ENCODE peak calls at places on chromosomes 5 and 9, in four cellular contexts. J is A549, I is K562, A is HepG2. B is an unnamed sample.

GRCh38 chr9:126695186-126696090 is 81.7 kb downstream of the LMX1B start:
- DNase-seq in I (no peak), A (no peak), J (no peak), B (peak)

GRCh38 chr5:131228646-131229045 is 35.2 kb upstream of the CDC42SE2 start:
- DNase-seq in J (no peak), I (no peak), A (no peak), B (no peak)

GRCh38 chr9:75087279-75087823 is 604 bp downstream of the NMRK1 start:
- DNase-seq in I (no peak), A (peak), J (peak), B (no peak)

GRCh38 chr5:66516535-66516934 is 79.7 kb upstream of the MAST4 start:
- DNase-seq in J (no peak), I (no peak), A (no peak), B (no peak)

GRCh38 chr5:96747718-96748117 is 60.0 kb downstream of the ERAP1 start:
- DNase-seq in J (no peak), I (no peak), A (no peak), B (no peak)

GRCh38 chr5:671459-672328 is 21.5 kb downstream of the TPPP start:
- DNase-seq in A (peak), I (peak), J (peak), B (peak)

GRCh38 chr5:40288791-40289475 is 390.8 kb upstream of the PTGER4 start:
- DNase-seq in A (no peak), J (no peak), I (no peak), B (peak)

GRCh38 chr5:109580225-109580624 is 109.5 kb upstream of the MAN2A1 start:
- DNase-seq in I (no peak), J (no peak), A (no peak), B (no peak)

GRCh38 chr5:102986074-102986473 is 133.9 kb downstream of the GIN1 start:
- DNase-seq in A (no peak), I (no peak), J (no peak), B (no peak)

DNA sequence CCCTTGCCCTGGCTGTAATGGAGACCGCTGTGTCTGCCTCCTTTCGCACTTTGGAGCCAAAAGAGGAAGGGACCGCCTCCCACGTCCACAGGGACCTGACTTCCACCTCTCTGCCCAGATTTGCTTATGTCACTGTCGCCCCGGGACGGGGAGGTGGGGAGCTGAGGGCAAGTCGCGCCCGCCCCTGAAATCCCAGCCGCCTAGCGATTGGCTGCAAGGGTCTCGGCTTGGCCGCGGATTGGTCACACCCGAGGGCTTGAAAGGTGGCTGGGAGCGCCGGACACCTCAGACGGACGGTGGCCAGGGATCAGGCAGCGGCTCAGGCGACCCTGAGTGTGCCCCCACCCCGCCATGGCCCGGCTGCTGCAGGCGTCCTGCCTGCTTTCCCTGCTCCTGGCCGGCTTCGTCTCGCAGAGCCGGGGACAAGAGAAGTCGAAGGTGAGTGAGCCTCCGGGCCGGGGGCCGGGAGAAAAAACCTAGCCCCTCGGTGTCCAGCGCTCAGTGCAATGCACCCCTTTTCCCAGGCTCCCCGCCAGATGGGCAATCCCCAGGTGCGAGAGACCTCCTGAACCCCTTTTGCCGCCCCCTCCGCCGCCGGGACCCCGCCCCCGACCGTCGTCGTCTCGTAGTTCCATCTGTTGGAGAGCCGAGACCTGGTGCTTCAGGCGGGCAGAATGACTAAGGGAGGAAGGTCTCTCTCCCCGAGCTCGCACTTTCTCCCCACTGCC is at the start of gene GPX3:
- DNase-seq in J (peak), A (peak), I (no peak), B (peak)
- TF ChIP-seq HMGXB4 in J (no peak), A (peak), I (no peak), B (no peak)

DNA sequence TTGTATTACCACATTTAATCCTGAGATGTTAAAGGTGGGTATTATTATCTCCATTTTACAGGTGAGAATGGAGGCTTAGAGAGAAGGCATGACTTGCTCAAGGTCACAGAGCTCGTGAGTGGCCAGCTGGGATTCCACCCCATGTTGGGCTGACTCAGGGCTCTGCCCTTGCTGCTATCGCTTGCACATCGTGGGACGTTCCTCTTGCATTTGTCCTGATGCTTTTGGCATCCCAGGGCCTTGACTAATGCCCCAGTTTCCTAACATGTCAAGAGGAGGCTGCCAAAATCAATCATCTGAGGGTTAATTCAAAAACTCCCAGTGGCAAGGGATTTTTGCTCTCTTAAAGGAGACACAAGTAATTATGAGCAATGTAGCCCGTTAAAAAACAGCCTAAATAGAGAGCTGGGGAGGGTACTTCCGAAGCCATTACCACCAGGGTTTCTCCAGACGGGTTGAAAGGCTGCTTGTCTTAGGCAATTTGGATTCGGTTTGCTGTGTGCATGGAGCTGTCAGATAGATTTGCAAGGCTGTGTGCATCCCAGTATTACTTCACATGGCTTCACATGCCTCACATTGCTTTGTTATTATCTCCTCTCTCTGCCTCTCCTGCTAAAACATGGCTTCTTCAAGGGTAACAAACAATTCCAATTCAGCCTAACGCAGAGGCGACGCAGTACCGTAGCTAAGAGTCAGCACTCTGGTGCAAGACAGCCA is 347.4 kb downstream of the DRD1 start:
- DNase-seq in A (no peak), I (no peak), J (no peak), B (no peak)
- TF ChIP-seq MAX in A (no peak), I (no peak), J (no peak), B (no peak)

GRCh38 chr5:169352901-169353300 is 52.0 kb upstream of the SLIT3 start:
- DNase-seq in A (no peak), J (no peak), I (no peak), B (no peak)

GRCh38 chr5:169350016-169350415 is 49.1 kb upstream of the SLIT3 start:
- DNase-seq in A (no peak), J (peak), I (no peak), B (no peak)

GRCh38 chr5:169347786-169348185 is 46.8 kb upstream of the SLIT3 start:
- DNase-seq in J (no peak), A (no peak), I (no peak), B (no peak)

GRCh38 chr5:169354263-169354662 is 53.3 kb upstream of the SLIT3 start:
- DNase-seq in I (no peak), A (no peak), J (peak), B (no peak)

DNA sequence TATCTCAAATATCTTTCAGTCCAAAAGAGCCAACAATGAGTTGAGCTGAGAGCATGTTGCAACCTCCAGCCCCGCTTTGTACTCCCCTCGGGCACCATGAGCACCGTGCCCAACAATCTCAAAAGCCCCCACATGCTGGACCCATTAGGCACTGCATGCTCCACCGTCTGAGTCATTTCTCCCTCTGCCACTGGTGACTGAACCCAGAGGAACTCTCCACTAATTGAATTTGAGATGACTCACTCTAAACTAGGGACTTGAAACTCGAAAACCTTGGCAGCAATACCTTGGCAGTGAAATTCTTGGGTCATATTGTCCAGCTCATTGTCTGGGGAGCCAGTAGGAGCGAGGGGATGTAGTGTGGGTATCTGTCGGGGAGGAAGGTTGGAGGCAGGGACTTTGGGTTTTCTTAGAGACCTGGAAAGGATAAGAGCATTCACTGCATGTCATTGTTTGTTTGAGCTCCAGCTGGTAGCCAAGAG is 49.9 kb upstream of the SLIT3 start:
- DNase-seq in I (no peak), J (peak), A (no peak), B (no peak)
- TF ChIP-seq HMGXB4 in I (no peak), J (no peak), A (no peak), B (no peak)

GRCh38 chr5:93303291-93303691 is 277.7 kb downstream of the NR2F1-AS1 start:
- DNase-seq in J (no peak), I (no peak), A (no peak), B (no peak)

GRCh38 chr5:93305984-93306383 is 275.0 kb downstream of the NR2F1-AS1 start:
- DNase-seq in I (no peak), A (no peak), J (no peak), B (no peak)

GRCh38 chr5:93302711-93303110 is 278.3 kb downstream of the NR2F1-AS1 start:
- DNase-seq in I (no peak), J (no peak), A (no peak), B (no peak)

GRCh38 chr5:93304851-93305250 is 276.2 kb downstream of the NR2F1-AS1 start:
- DNase-seq in A (no peak), J (no peak), I (no peak), B (no peak)

DNA sequence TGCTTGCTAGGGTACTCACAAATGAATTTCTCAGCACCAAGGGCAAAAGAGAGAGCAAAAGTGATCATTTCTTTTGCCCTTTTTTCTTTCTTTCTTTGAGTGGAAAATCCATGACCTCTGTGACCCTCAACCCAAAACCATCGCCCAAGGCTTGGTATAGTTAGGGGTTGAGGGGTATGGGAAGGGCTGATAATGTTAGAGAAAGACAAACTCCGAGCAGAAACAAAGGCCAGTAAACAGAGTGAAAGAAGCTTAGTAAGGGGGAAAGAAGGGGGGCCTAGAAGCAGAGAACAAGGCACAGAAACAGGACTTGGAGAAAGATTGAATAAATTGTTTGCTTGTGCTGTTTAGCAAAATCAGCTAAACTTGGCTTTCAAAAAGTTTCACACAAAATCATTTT is 276.6 kb downstream of the NR2F1-AS1 start:
- DNase-seq in I (no peak), A (no peak), J (no peak), B (no peak)
- TF ChIP-seq MAX in I (no peak), A (no peak), J (no peak), B (no peak)

GRCh38 chr5:180154821-180155220 is 54.2 kb downstream of the RASGEF1C start:
- DNase-seq in A (no peak), J (no peak), I (no peak), B (no peak)
- TF ChIP-seq HMGXB4 in A (no peak), J (no peak), I (no peak), B (no peak)

GRCh38 chr5:16946725-16947124 is 10.6 kb upstream of the MYO10 start:
- DNase-seq in A (no peak), J (no peak), I (no peak), B (no peak)

GRCh38 chr5:16945163-16945562 is 9.1 kb upstream of the MYO10 start:
- DNase-seq in J (no peak), A (no peak), I (no peak), B (no peak)

DNA sequence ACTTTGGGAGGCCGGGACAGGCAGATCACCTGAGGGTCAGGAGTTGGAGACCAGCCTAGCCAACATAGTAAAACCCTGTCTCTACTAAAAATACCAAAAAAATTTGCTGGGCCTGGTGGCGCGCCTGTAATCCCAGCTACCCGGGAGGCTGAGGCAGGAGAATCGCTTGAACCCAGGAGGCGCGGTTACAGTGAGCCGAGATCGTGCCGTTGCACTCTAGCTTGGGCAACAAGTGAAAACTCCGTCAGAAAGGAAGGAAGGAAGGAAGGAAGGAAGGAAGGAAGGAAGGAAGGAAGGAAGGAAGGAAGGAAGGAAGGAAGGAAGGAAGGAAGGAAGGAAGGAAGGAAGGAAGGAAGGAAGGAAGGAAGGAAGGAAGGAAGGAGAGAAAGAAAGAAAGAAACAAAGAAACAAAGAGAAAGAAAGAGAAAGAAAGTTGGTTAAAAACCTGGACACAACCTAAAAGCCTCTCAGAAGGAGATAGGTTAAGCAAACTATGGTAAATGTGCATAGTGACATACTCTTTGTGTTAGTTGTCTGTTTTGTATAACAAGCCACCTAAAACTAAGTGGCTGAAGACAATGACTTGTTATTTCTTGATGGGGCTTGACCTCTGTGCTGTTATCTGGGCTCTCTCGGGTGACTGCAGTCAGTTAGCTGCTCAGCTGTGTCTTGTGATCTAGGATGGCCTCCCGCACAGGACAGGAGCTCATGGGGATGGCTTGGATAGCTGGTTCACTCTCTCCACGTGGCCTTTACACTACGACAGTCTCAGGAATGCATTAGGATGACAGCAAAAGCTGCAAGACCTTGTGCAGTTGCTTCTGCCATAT is 8.0 kb upstream of the MYO10 start:
- DNase-seq in J (no peak), A (no peak), I (no peak), B (no peak)
- TF ChIP-seq MAX in J (no peak), A (no peak), I (no peak), B (no peak)

GRCh38 chr9:130095872-130096271 is 42.2 kb downstream of the GPR107 start:
- DNase-seq in J (no peak), I (no peak), A (no peak), B (no peak)
- TF ChIP-seq HMGXB4 in J (no peak), I (no peak), A (no peak), B (no peak)

DNA sequence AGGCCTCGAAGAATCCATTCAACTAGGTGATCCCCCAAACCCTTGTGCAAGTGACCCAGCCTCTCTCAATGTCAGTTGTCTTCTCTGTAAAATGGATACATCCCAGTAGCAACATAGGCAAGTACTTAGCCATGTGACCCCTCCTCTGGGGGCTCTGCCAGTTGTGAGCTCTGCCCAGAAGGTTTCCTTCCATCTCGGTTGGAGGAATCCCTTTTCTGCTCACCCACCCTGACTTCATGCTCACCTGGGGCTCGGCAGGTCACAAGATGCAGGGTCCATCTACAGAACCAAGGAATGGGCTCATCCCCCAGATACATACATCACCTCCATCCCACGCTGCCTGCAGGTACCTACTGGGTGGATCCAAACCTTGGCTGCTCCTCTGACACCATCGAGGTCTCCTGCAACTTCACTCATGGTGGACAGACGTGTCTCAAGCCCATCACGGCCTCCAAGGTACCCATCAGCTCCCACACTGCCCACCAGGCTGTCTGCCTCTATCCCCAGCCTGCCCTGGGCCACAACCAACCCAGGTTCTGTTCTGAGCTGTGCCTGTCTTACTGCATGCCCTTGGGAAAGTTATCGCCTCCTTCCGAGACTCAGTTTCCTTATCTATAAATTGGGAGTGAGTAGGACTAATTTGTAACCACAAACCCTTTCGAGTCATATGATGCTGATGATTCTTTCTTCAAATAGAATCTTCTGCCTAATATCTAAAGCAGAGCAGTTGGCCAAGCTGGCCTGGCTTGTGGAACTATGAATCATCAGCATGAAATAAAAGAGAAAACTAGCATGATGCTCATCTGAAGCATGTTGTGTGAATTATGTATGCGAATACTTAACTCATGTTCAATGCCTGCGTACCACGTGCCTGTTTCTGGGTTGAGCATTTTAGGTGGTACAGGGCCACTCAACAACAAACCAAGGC is 15.3 kb upstream of the ORM1 start:
- DNase-seq in J (no peak), I (no peak), A (no peak), B (no peak)
- TF ChIP-seq MAX in J (no peak), I (no peak), A (no peak), B (no peak)

B was measured in WTC11.